ENCODE peak calls at places on chromosome 16, in five cellular contexts. R is lower lobe of right lung, C is heart left ventricle, Y is A549, Q is psoas muscle. K is an unnamed sample.

GRCh38 chr16:46629331-46629843 is 8.2 kb upstream of the SHCBP1 start:
- ATAC-seq in R (no peak), C (no peak), Y (peak; percentile 53), Q (no peak), K (peak; percentile 46)

GRCh38 chr16:78407191-78407590 is 307.7 kb downstream of the WWOX start:
- ATAC-seq in R (no peak), C (no peak), Y (no peak), Q (no peak), K (peak; percentile 70)

GRCh38 chr16:89020068-89020924 is 43.3 kb upstream of the CBFA2T3 start:
- ATAC-seq in R (no peak), C (no peak), Y (no peak), Q (no peak), K (no peak)

GRCh38 chr16:2857451-2858244 is at the start of gene PRSS22:
- ATAC-seq in R (peak; percentile 87), C (no peak), Y (peak; percentile 42), Q (no peak), K (no peak)

GRCh38 chr16:52095466-52095865 is 451.5 kb downstream of the TOX3 start:
- ATAC-seq in R (no peak), C (no peak), Y (no peak), Q (no peak), K (no peak)

GRCh38 chr16:4487955-4488481 is 11.8 kb downstream of the HMOX2 start:
- ATAC-seq in R (peak; percentile 67), C (peak; percentile 16), Y (no peak), Q (no peak), K (no peak)

GRCh38 chr16:70720431-70721201 is 34.8 kb upstream of the MTSS2 start:
- ATAC-seq in R (no peak), C (no peak), Y (no peak), Q (no peak), K (no peak)

GRCh38 chr16:3004319-3004718 is 8.4 kb upstream of the CLDN9 start:
- ATAC-seq in R (no peak), C (no peak), Y (peak; percentile 69), Q (no peak), K (peak; percentile 20)

GRCh38 chr16:892536-893255 is 78.1 kb downstream of the LMF1 start:
- ATAC-seq in R (no peak), C (peak; percentile 12), Y (no peak), Q (no peak), K (no peak)

GRCh38 chr16:31113420-31114124 is 3.9 kb upstream of the KAT8 start:
- ATAC-seq in R (no peak), C (peak; percentile 30), Y (no peak), Q (no peak), K (no peak)

GRCh38 chr16:11354407-11354732 is 9.1 kb downstream of the RMI2 start:
- ATAC-seq in R (no peak), C (no peak), Y (no peak), Q (no peak), K (no peak)

GRCh38 chr16:10866196-10866976 is 10.6 kb upstream of the CIITA start:
- ATAC-seq in R (no peak), C (no peak), Y (no peak), Q (no peak), K (no peak)

GRCh38 chr16:84048306-84048705 is 5.7 kb upstream of the SLC38A8 start:
- ATAC-seq in R (no peak), C (no peak), Y (no peak), Q (no peak), K (no peak)

GRCh38 chr16:89037261-89038152 is 56.1 kb upstream of the ACSF3 start:
- ATAC-seq in R (no peak), C (peak; percentile 50), Y (peak; percentile 74), Q (no peak), K (no peak)

GRCh38 chr16:64234200-64234599 is 887.7 kb downstream of the CDH11 start:
- ATAC-seq in R (no peak), C (peak; percentile 61), Y (no peak), Q (peak; percentile 88), K (no peak)

GRCh38 chr16:66326995-66327513 is 39.4 kb upstream of the CDH5 start:
- ATAC-seq in R (peak; percentile 54), C (peak; percentile 39), Y (no peak), Q (peak; percentile 39), K (no peak)

GRCh38 chr16:70679653-70680494 is 6.0 kb downstream of the MTSS2 start:
- ATAC-seq in R (peak; percentile 9), C (no peak), Y (peak; percentile 37), Q (peak; percentile 57), K (peak; percentile 47)

GRCh38 chr16:79218358-79218757 is 382.2 kb downstream of the MAF start:
- ATAC-seq in R (no peak), C (no peak), Y (no peak), Q (no peak), K (no peak)

GRCh38 chr16:2514333-2515179 is 804 bp downstream of the ATP6V0C start:
- ATAC-seq in R (peak; percentile 4), C (no peak), Y (no peak), Q (no peak), K (no peak)

GRCh38 chr16:67872131-67872630 is 671 bp upstream of the EDC4 start:
- ATAC-seq in R (no peak), C (no peak), Y (no peak), Q (no peak), K (no peak)

GRCh38 chr16:48447428-48447827 is 62.2 kb upstream of the SIAH1 start:
- ATAC-seq in R (no peak), C (no peak), Y (no peak), Q (no peak), K (no peak)

GRCh38 chr16:48451323-48451722 is 66.1 kb upstream of the SIAH1 start:
- ATAC-seq in R (no peak), C (no peak), Y (no peak), Q (no peak), K (no peak)

GRCh38 chr16:48450367-48450766 is 65.2 kb upstream of the SIAH1 start:
- ATAC-seq in R (no peak), C (no peak), Y (no peak), Q (no peak), K (no peak)

GRCh38 chr16:48447940-48448536 is 62.8 kb upstream of the SIAH1 start:
- ATAC-seq in R (no peak), C (no peak), Y (no peak), Q (no peak), K (no peak)

GRCh38 chr16:48448799-48449481 is 63.7 kb upstream of the SIAH1 start:
- ATAC-seq in R (no peak), C (no peak), Y (no peak), Q (no peak), K (no peak)
- H3K4me1 ChIP-seq in R (peaks cover 15% of the 10 kb centered on the region), C (peaks cover 19% of the 10 kb centered on the region), Y (peaks cover 19% of the 10 kb centered on the region), Q (peaks cover 21% of the 10 kb centered on the region), K (no peaks in the 10 kb centered on the region)

DNA sequence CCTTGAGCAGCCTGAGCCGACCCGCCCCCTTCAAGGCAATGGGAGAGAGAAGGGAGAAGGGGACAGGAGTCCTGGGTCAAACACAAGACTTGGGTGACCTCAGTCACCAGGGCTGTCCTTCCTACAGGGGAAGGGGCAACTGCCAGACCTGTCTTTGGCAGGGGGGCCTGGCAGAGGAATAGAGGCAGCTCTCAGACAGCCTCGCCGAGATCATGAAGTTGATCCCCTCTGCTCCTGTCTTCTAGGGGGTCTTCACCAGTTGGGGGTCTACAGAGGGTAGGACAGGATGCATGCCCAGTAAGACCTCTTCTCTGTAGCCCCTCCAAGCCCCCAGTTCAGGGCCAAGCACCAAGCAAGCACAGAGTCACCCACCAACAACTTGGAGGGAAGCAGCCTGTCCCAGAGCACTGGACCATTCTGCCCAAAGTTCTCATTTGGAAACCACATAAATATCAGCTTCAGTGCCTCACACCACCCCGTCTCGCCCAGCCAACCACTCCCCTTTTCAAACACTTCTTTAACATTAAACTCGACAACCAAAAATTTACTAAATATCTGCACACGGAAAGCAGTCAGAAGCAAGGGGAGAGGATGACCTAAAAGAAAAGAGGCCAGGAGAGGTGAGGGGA is 7.8 kb downstream of the DOK4 start:
- ATAC-seq in R (no peak), C (no peak), Y (no peak), Q (no peak), K (no peak)
- H3K4me1 ChIP-seq in R (peaks cover 52% of the 10 kb centered on the region), C (peaks cover 48% of the 10 kb centered on the region), Y (peaks cover 91% of the 10 kb centered on the region), Q (no peaks in the 10 kb centered on the region), K (peaks cover 53% of the 10 kb centered on the region)

DNA sequence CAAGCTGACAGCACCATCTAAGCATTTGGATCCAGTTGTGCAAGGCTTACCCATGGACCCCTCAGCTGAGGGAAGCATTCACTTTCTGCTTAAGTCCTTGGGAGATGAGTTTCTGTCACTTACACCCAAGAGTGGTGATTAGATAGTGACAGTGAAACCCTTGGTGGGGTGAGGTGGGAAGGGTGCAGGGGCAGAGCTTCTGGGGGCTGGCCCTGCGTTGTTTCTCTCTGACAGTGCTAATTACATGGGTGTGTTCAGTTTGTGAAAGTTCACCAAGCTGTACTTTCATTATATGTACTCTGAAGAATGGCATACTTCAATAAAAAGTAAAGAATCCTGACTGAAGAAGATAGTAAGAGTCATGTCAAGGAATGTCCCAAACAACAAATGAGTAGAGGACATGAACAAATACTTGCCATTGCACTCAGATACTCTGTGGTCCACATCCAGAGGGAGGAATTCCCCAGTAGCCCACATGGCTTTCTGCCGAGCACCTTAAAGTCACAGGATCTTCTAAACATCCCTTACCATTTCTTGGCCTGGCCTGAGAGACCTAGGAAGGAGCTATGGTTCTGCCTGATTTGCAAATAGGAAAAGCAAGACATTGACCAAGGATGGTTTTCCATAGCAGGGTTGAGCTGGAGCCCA is 8.5 kb downstream of the CHST6 start:
- ATAC-seq in R (no peak), C (no peak), Y (no peak), Q (no peak), K (no peak)
- H3K4me1 ChIP-seq in R (no peaks in the 10 kb centered on the region), C (no peaks in the 10 kb centered on the region), Y (peaks cover 8% of the 10 kb centered on the region), Q (peaks cover 4% of the 10 kb centered on the region), K (no peaks in the 10 kb centered on the region)

GRCh38 chr16:50547340-50547865 is 793 bp upstream of the NKD1 start:
- ATAC-seq in R (peak; percentile 69), C (peak; percentile 21), Y (peak; percentile 45), Q (no peak), K (peak; percentile 37)

GRCh38 chr16:50550035-50550434 is 1.8 kb downstream of the NKD1 start:
- ATAC-seq in R (no peak), C (no peak), Y (no peak), Q (no peak), K (no peak)

GRCh38 chr16:50549561-50549915 is 1.3 kb downstream of the NKD1 start:
- ATAC-seq in R (no peak), C (no peak), Y (no peak), Q (no peak), K (no peak)

GRCh38 chr16:50547944-50548658 is at the start of gene NKD1:
- ATAC-seq in R (peak; percentile 93), C (peak; percentile 84), Y (peak; percentile 87), Q (peak; percentile 91), K (peak; percentile 89)

DNA sequence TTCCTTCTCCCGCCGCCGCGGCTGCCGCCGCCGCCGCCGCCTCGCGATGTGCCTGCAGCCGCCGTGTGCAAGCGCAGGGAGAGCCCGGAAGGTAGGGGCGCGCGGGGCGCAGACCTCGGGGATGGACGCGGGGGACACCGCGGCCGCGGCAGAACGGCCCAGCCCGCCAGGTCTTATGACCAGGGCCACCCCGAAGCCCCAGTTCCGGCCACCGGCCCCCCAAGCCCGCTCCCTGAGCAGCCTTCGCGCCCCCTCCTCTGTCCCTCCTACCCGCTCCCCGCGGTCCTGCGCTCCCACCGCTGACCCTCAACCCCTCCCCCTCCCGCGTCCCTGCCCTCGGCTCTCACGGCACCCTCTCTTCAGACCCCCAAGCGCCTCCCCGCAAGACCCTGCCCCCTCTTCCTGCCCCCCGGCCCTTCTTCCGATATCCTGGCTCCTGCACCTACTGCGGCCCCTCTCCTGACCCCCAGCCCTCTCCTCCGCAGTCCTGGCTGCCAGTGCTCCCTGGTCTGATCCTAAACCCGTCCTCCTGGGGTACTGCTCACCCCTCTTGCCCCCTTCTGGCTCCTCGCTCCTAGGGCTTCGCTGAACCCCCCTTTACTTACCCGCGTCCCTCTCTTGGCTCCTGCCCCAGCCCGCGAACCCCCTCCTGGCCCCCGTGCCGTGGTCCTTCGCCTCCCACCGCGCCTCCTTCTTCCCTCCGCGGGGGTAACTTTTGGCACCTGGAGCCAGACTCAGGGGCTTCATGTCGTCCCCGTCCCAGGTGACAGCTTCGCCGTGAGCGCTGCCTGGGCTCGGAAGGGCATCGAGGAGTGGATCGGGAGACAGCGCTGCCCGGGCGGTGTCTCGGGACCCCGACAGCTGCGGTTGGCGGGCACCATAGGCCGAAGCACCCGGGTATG is 714 bp downstream of the NKD1 start:
- ATAC-seq in R (peak; percentile 18), C (no peak), Y (peak; percentile 67), Q (peak; percentile 17), K (peak; percentile 40)
- H3K4me1 ChIP-seq in R (no peaks in the 10 kb centered on the region), C (peaks cover 9% of the 10 kb centered on the region), Y (peaks cover 4% of the 10 kb centered on the region), Q (no peaks in the 10 kb centered on the region), K (no peaks in the 10 kb centered on the region)

K was measured in gastroesophageal sphincter.